ENCODE peak calls at places on chromosomes 4 and X, in nine cellular contexts. One of them, this sample, is unnamed.

GRCh38 chrX:143669395-143669794 is 33.5 kb upstream of the SLITRK4 start:
- DNase-seq in pancreas: no peak
- DNase-seq in kidney epithelial cell: no peak
- DNase-seq in lower lobe of right lung: no peak
- DNase-seq in endothelial cell: no peak
- DNase-seq in AG04450: no peak
- DNase-seq in tibial artery: no peak
- DNase-seq in colonic mucosa: no peak
- DNase-seq in omental fat pad: no peak
- DNase-seq in this sample: no peak

GRCh38 chr4:8051644-8052043 is 107.0 kb downstream of the ABLIM2 start:
- DNase-seq in pancreas: no peak
- DNase-seq in kidney epithelial cell: no peak
- DNase-seq in lower lobe of right lung: no peak
- DNase-seq in endothelial cell: no peak
- DNase-seq in AG04450: no peak
- DNase-seq in tibial artery: no peak
- DNase-seq in colonic mucosa: no peak
- DNase-seq in omental fat pad: no peak
- DNase-seq in this sample: no peak

GRCh38 chr4:36285784-36286480 is 4.5 kb downstream of the DTHD1 start:
- DNase-seq in pancreas: no peak
- DNase-seq in kidney epithelial cell: peak; percentile 41
- DNase-seq in lower lobe of right lung: no peak
- DNase-seq in endothelial cell: no peak
- DNase-seq in AG04450: no peak
- DNase-seq in tibial artery: no peak
- DNase-seq in colonic mucosa: peak; percentile 27
- DNase-seq in omental fat pad: no peak
- DNase-seq in this sample: no peak

GRCh38 chr4:104421576-104421975 is 73.1 kb downstream of the CXXC4 start:
- DNase-seq in pancreas: no peak
- DNase-seq in kidney epithelial cell: no peak
- DNase-seq in lower lobe of right lung: no peak
- DNase-seq in endothelial cell: no peak
- DNase-seq in AG04450: no peak
- DNase-seq in tibial artery: no peak
- DNase-seq in colonic mucosa: no peak
- DNase-seq in omental fat pad: no peak
- DNase-seq in this sample: no peak

GRCh38 chr4:133379681-133380438 is 230.8 kb downstream of the PCDH10 start:
- DNase-seq in pancreas: no peak
- DNase-seq in kidney epithelial cell: no peak
- DNase-seq in lower lobe of right lung: no peak
- DNase-seq in endothelial cell: no peak
- DNase-seq in AG04450: no peak
- DNase-seq in tibial artery: no peak
- DNase-seq in colonic mucosa: no peak
- DNase-seq in omental fat pad: no peak
- DNase-seq in this sample: no peak

GRCh38 chrX:106042296-106042695 is 3.8 kb upstream of the SERPINA7 start:
- DNase-seq in pancreas: no peak
- DNase-seq in kidney epithelial cell: no peak
- DNase-seq in lower lobe of right lung: no peak
- DNase-seq in endothelial cell: no peak
- DNase-seq in AG04450: no peak
- DNase-seq in tibial artery: no peak
- DNase-seq in colonic mucosa: peak; percentile 22
- DNase-seq in omental fat pad: no peak
- DNase-seq in this sample: no peak

GRCh38 chr4:168528131-168528949 is 31.5 kb downstream of the PALLD start:
- DNase-seq in pancreas: no peak
- DNase-seq in kidney epithelial cell: no peak
- DNase-seq in lower lobe of right lung: no peak
- DNase-seq in endothelial cell: no peak
- DNase-seq in AG04450: no peak
- DNase-seq in tibial artery: no peak
- DNase-seq in colonic mucosa: no peak
- DNase-seq in omental fat pad: no peak
- DNase-seq in this sample: no peak

GRCh38 chr4:3706111-3706511 is 60.1 kb upstream of the ADRA2C start:
- DNase-seq in pancreas: no peak
- DNase-seq in kidney epithelial cell: no peak
- DNase-seq in lower lobe of right lung: peak; percentile 35
- DNase-seq in endothelial cell: no peak
- DNase-seq in AG04450: no peak
- DNase-seq in tibial artery: peak; percentile 63
- DNase-seq in colonic mucosa: no peak
- DNase-seq in omental fat pad: no peak
- DNase-seq in this sample: no peak

GRCh38 chrX:50700921-50701320 is 113.1 kb downstream of the SHROOM4 start:
- DNase-seq in pancreas: no peak
- DNase-seq in kidney epithelial cell: no peak
- DNase-seq in lower lobe of right lung: no peak
- DNase-seq in endothelial cell: no peak
- DNase-seq in AG04450: no peak
- DNase-seq in tibial artery: no peak
- DNase-seq in colonic mucosa: no peak
- DNase-seq in omental fat pad: no peak
- DNase-seq in this sample: no peak

GRCh38 chr4:8045909-8046308 is 106.2 kb upstream of the AFAP1 start:
- DNase-seq in pancreas: no peak
- DNase-seq in kidney epithelial cell: no peak
- DNase-seq in lower lobe of right lung: no peak
- DNase-seq in endothelial cell: no peak
- DNase-seq in AG04450: no peak
- DNase-seq in tibial artery: no peak
- DNase-seq in colonic mucosa: no peak
- DNase-seq in omental fat pad: no peak
- DNase-seq in this sample: no peak

GRCh38 chr4:82748176-82748575 is 50.4 kb downstream of the SCD5 start:
- DNase-seq in pancreas: no peak
- DNase-seq in kidney epithelial cell: no peak
- DNase-seq in lower lobe of right lung: no peak
- DNase-seq in endothelial cell: no peak
- DNase-seq in AG04450: no peak
- DNase-seq in tibial artery: no peak
- DNase-seq in colonic mucosa: no peak
- DNase-seq in omental fat pad: no peak
- DNase-seq in this sample: no peak

GRCh38 chr4:21512351-21512750 is 436.2 kb downstream of the KCNIP4 start:
- DNase-seq in pancreas: no peak
- DNase-seq in kidney epithelial cell: no peak
- DNase-seq in lower lobe of right lung: no peak
- DNase-seq in endothelial cell: peak; percentile 19
- DNase-seq in AG04450: no peak
- DNase-seq in tibial artery: no peak
- DNase-seq in colonic mucosa: no peak
- DNase-seq in omental fat pad: no peak
- DNase-seq in this sample: no peak

GRCh38 chrX:103248553-103248952 is 6.4 kb downstream of the TCEAL8 start:
- DNase-seq in pancreas: no peak
- DNase-seq in kidney epithelial cell: no peak
- DNase-seq in lower lobe of right lung: no peak
- DNase-seq in endothelial cell: no peak
- DNase-seq in AG04450: no peak
- DNase-seq in tibial artery: no peak
- DNase-seq in colonic mucosa: no peak
- DNase-seq in omental fat pad: no peak
- DNase-seq in this sample: no peak

GRCh38 chr4:138555584-138555983 is 313.4 kb upstream of the SLC7A11 start:
- DNase-seq in pancreas: no peak
- DNase-seq in kidney epithelial cell: no peak
- DNase-seq in lower lobe of right lung: no peak
- DNase-seq in endothelial cell: peak; percentile 9
- DNase-seq in AG04450: no peak
- DNase-seq in tibial artery: no peak
- DNase-seq in colonic mucosa: no peak
- DNase-seq in omental fat pad: no peak
- DNase-seq in this sample: no peak

GRCh38 chr4:3687538-3687937 is 78.6 kb upstream of the ADRA2C start:
- DNase-seq in pancreas: no peak
- DNase-seq in kidney epithelial cell: no peak
- DNase-seq in lower lobe of right lung: no peak
- DNase-seq in endothelial cell: no peak
- DNase-seq in AG04450: no peak
- DNase-seq in tibial artery: peak; percentile 27
- DNase-seq in colonic mucosa: no peak
- DNase-seq in omental fat pad: no peak
- DNase-seq in this sample: no peak

GRCh38 chr4:169311643-169312365 is 41.0 kb upstream of the SH3RF1 start:
- DNase-seq in pancreas: no peak
- DNase-seq in kidney epithelial cell: peak; percentile 18
- DNase-seq in lower lobe of right lung: no peak
- DNase-seq in endothelial cell: peak; percentile 51
- DNase-seq in AG04450: no peak
- DNase-seq in tibial artery: no peak
- DNase-seq in colonic mucosa: peak; percentile 45
- DNase-seq in omental fat pad: no peak
- DNase-seq in this sample: peak; percentile 50

GRCh38 chr4:119655111-119655837 is 26.7 kb upstream of the PDE5A start:
- DNase-seq in pancreas: no peak
- DNase-seq in kidney epithelial cell: no peak
- DNase-seq in lower lobe of right lung: no peak
- DNase-seq in endothelial cell: no peak
- DNase-seq in AG04450: no peak
- DNase-seq in tibial artery: no peak
- DNase-seq in colonic mucosa: no peak
- DNase-seq in omental fat pad: no peak
- DNase-seq in this sample: no peak

GRCh38 chr4:55435136-55435535 is 39.4 kb downstream of the TMEM165 start:
- DNase-seq in pancreas: no peak
- DNase-seq in kidney epithelial cell: no peak
- DNase-seq in lower lobe of right lung: no peak
- DNase-seq in endothelial cell: peak; percentile 29
- DNase-seq in AG04450: no peak
- DNase-seq in tibial artery: no peak
- DNase-seq in colonic mucosa: no peak
- DNase-seq in omental fat pad: no peak
- DNase-seq in this sample: no peak

GRCh38 chr4:114383721-114384120 is 214.9 kb upstream of the UGT8 start:
- DNase-seq in pancreas: no peak
- DNase-seq in kidney epithelial cell: peak; percentile 32
- DNase-seq in lower lobe of right lung: no peak
- DNase-seq in endothelial cell: no peak
- DNase-seq in AG04450: peak; percentile 65
- DNase-seq in tibial artery: no peak
- DNase-seq in colonic mucosa: no peak
- DNase-seq in omental fat pad: no peak
- DNase-seq in this sample: no peak

GRCh38 chr4:20323991-20324390 is 72.3 kb downstream of the SLIT2 start:
- DNase-seq in pancreas: no peak
- DNase-seq in kidney epithelial cell: no peak
- DNase-seq in lower lobe of right lung: no peak
- DNase-seq in endothelial cell: no peak
- DNase-seq in AG04450: no peak
- DNase-seq in tibial artery: no peak
- DNase-seq in colonic mucosa: no peak
- DNase-seq in omental fat pad: no peak
- DNase-seq in this sample: no peak

GRCh38 chrX:37685452-37686347 is at the start of gene XK:
- DNase-seq in pancreas: peak; percentile 64
- DNase-seq in kidney epithelial cell: no peak
- DNase-seq in lower lobe of right lung: peak; percentile 71
- DNase-seq in endothelial cell: peak; percentile 45
- DNase-seq in AG04450: no peak
- DNase-seq in tibial artery: peak; percentile 76
- DNase-seq in colonic mucosa: peak; percentile 63
- DNase-seq in omental fat pad: no peak
- DNase-seq in this sample: no peak

GRCh38 chrX:38571058-38571457 is 9.7 kb downstream of the TSPAN7 start:
- DNase-seq in pancreas: no peak
- DNase-seq in kidney epithelial cell: no peak
- DNase-seq in lower lobe of right lung: no peak
- DNase-seq in endothelial cell: no peak
- DNase-seq in AG04450: no peak
- DNase-seq in tibial artery: no peak
- DNase-seq in colonic mucosa: no peak
- DNase-seq in omental fat pad: no peak
- DNase-seq in this sample: no peak

GRCh38 chrX:53028678-53029077 is 19.9 kb upstream of the GPR173 start:
- DNase-seq in pancreas: no peak
- DNase-seq in kidney epithelial cell: no peak
- DNase-seq in lower lobe of right lung: no peak
- DNase-seq in endothelial cell: no peak
- DNase-seq in AG04450: no peak
- DNase-seq in tibial artery: no peak
- DNase-seq in colonic mucosa: no peak
- DNase-seq in omental fat pad: no peak
- DNase-seq in this sample: no peak

GRCh38 chrX:56503941-56504673 is 59.3 kb upstream of the UBQLN2 start:
- DNase-seq in pancreas: no peak
- DNase-seq in kidney epithelial cell: no peak
- DNase-seq in lower lobe of right lung: no peak
- DNase-seq in endothelial cell: no peak
- DNase-seq in AG04450: no peak
- DNase-seq in tibial artery: no peak
- DNase-seq in colonic mucosa: no peak
- DNase-seq in omental fat pad: no peak
- DNase-seq in this sample: no peak
- TF ChIP-seq CTCF in pancreas: no peak
- TF ChIP-seq CTCF in kidney epithelial cell: no peak
- TF ChIP-seq CTCF in lower lobe of right lung: no peak
- TF ChIP-seq CTCF in endothelial cell: no peak
- TF ChIP-seq CTCF in AG04450: no peak
- TF ChIP-seq CTCF in tibial artery: no peak
- TF ChIP-seq CTCF in colonic mucosa: no peak
- TF ChIP-seq CTCF in omental fat pad: no peak
- TF ChIP-seq CTCF in this sample: no peak

GRCh38 chr4:181437895-181438294 is 805.3 kb upstream of the TENM3 start:
- DNase-seq in pancreas: no peak
- DNase-seq in kidney epithelial cell: no peak
- DNase-seq in lower lobe of right lung: no peak
- DNase-seq in endothelial cell: no peak
- DNase-seq in AG04450: no peak
- DNase-seq in tibial artery: no peak
- DNase-seq in colonic mucosa: no peak
- DNase-seq in omental fat pad: no peak
- DNase-seq in this sample: no peak
- TF ChIP-seq CTCF in pancreas: no peak
- TF ChIP-seq CTCF in kidney epithelial cell: no peak
- TF ChIP-seq CTCF in lower lobe of right lung: no peak
- TF ChIP-seq CTCF in endothelial cell: no peak
- TF ChIP-seq CTCF in AG04450: no peak
- TF ChIP-seq CTCF in tibial artery: no peak
- TF ChIP-seq CTCF in colonic mucosa: no peak
- TF ChIP-seq CTCF in omental fat pad: no peak
- TF ChIP-seq CTCF in this sample: no peak

GRCh38 chrX:94576367-94577004 is 902.5 kb downstream of the FAM133A start:
- DNase-seq in pancreas: no peak
- DNase-seq in kidney epithelial cell: no peak
- DNase-seq in lower lobe of right lung: no peak
- DNase-seq in endothelial cell: no peak
- DNase-seq in AG04450: no peak
- DNase-seq in tibial artery: no peak
- DNase-seq in colonic mucosa: no peak
- DNase-seq in omental fat pad: no peak
- DNase-seq in this sample: no peak
- TF ChIP-seq CTCF in pancreas: peak; percentile 9
- TF ChIP-seq CTCF in kidney epithelial cell: no peak
- TF ChIP-seq CTCF in lower lobe of right lung: no peak
- TF ChIP-seq CTCF in endothelial cell: no peak
- TF ChIP-seq CTCF in AG04450: no peak
- TF ChIP-seq CTCF in tibial artery: no peak
- TF ChIP-seq CTCF in colonic mucosa: peak; percentile 16
- TF ChIP-seq CTCF in omental fat pad: no peak
- TF ChIP-seq CTCF in this sample: no peak

GRCh38 chrX:76555816-76556215 is 128.3 kb downstream of the MAGEE1 start:
- DNase-seq in pancreas: no peak
- DNase-seq in kidney epithelial cell: no peak
- DNase-seq in lower lobe of right lung: no peak
- DNase-seq in endothelial cell: peak; percentile 41
- DNase-seq in AG04450: no peak
- DNase-seq in tibial artery: no peak
- DNase-seq in colonic mucosa: no peak
- DNase-seq in omental fat pad: no peak
- DNase-seq in this sample: no peak
- TF ChIP-seq CTCF in pancreas: no peak
- TF ChIP-seq CTCF in kidney epithelial cell: no peak
- TF ChIP-seq CTCF in lower lobe of right lung: no peak
- TF ChIP-seq CTCF in endothelial cell: peak; percentile 33
- TF ChIP-seq CTCF in AG04450: no peak
- TF ChIP-seq CTCF in tibial artery: no peak
- TF ChIP-seq CTCF in colonic mucosa: no peak
- TF ChIP-seq CTCF in omental fat pad: no peak
- TF ChIP-seq CTCF in this sample: peak; percentile 26